ENCODE peak calls at places on chromosomes 1 and 21, in seven cellular contexts. F, U, P, W, X, I and G are unnamed samples.
A peak's percentile ranks its signal among the peaks of the same experiment; 100 is the strongest.

GRCh38 chr1:227185291-227185690 is 133.0 kb downstream of the CDC42BPA start:
- DNase-seq in F (no peak), U (no peak), P (no peak), W (no peak), X (no peak), I (no peak), G (no peak)

GRCh38 chr1:172637522-172637921 is 21.4 kb upstream of the FASLG start:
- DNase-seq in F (peak; percentile 72), U (peak; percentile 97), P (peak; percentile 99), W (no peak), X (no peak), I (no peak), G (no peak)

GRCh38 chr1:88180449-88181108 is 503.5 kb upstream of the PKN2 start:
- DNase-seq in F (peak; percentile 53), U (peak; percentile 52), P (peak; percentile 85), W (peak; percentile 77), X (peak; percentile 47), I (peak; percentile 80), G (peak; percentile 63)

GRCh38 chr1:79617777-79618176 is 611.2 kb upstream of the ADGRL4 start:
- DNase-seq in F (no peak), U (no peak), P (peak; percentile 28), W (no peak), X (no peak), I (no peak), G (peak; percentile 5)

GRCh38 chr21:44006017-44006624 is 6.0 kb upstream of the TRAPPC10 start:
- DNase-seq in F (peak; percentile 69), U (peak; percentile 96), P (peak; percentile 80), W (peak; percentile 58), X (no peak), I (no peak), G (no peak)

GRCh38 chr1:44786138-44786840 is 1.7 kb downstream of the BEST4 start:
- DNase-seq in F (no peak), U (peak; percentile 66), P (peak; percentile 29), W (peak; percentile 80), X (peak; percentile 92), I (no peak), G (peak; percentile 43)

GRCh38 chr21:36070999-36071398 is 1.2 kb downstream of the CBR1 start:
- DNase-seq in F (no peak), U (no peak), P (no peak), W (no peak), X (no peak), I (no peak), G (no peak)

GRCh38 chr1:75724472-75725022 is at the start of gene ACADM:
- DNase-seq in F (peak; percentile 17), U (peak; percentile 57), P (peak; percentile 87), W (peak; percentile 91), X (peak; percentile 89), I (peak; percentile 83), G (peak; percentile 79)

GRCh38 chr1:1434131-1434811 is 1.2 kb upstream of the VWA1 start:
- DNase-seq in F (no peak), U (no peak), P (no peak), W (peak; percentile 71), X (peak; percentile 93), I (no peak), G (no peak)

GRCh38 chr1:242467556-242468145 is 56.8 kb downstream of the PLD5 start:
- DNase-seq in F (peak; percentile 7), U (peak; percentile 48), P (peak; percentile 87), W (peak; percentile 85), X (peak; percentile 72), I (peak; percentile 54), G (peak; percentile 11)

GRCh38 chr1:75615664-75616435 is 4.9 kb upstream of the SLC44A5 start:
- DNase-seq in F (no peak), U (no peak), P (peak; percentile 16), W (peak; percentile 29), X (peak; percentile 81), I (peak; percentile 64), G (no peak)

GRCh38 chr1:79323240-79324025 is 316.9 kb upstream of the ADGRL4 start:
- DNase-seq in F (peak; percentile 98), U (peak; percentile 78), P (peak; percentile 95), W (no peak), X (no peak), I (no peak), G (no peak)

GRCh38 chr21:25862596-25862995 is 127.8 kb downstream of the GABPA start:
- DNase-seq in F (no peak), U (peak; percentile 15), P (peak; percentile 74), W (peak; percentile 34), X (peak; percentile 37), I (no peak), G (peak; percentile 68)

GRCh38 chr1:65791860-65792670 is 630 bp upstream of the PDE4B start:
- DNase-seq in F (no peak), U (peak; percentile 1), P (no peak), W (peak; percentile 17), X (peak; percentile 45), I (peak; percentile 42), G (no peak)

GRCh38 chr1:153360592-153360991 is 2.9 kb downstream of the S100A9 start:
- DNase-seq in F (no peak), U (no peak), P (no peak), W (no peak), X (peak; percentile 18), I (no peak), G (no peak)

GRCh38 chr1:53641481-53642214 is 97.3 kb downstream of the GLIS1 start:
- DNase-seq in F (no peak), U (no peak), P (no peak), W (no peak), X (no peak), I (no peak), G (no peak)

GRCh38 chr1:226691257-226691656 is 47.8 kb downstream of the ITPKB start:
- DNase-seq in F (no peak), U (no peak), P (no peak), W (no peak), X (no peak), I (no peak), G (no peak)

GRCh38 chr1:234912541-234913312 is 215.9 kb downstream of the TOMM20 start:
- DNase-seq in F (no peak), U (no peak), P (no peak), W (no peak), X (peak; percentile 65), I (no peak), G (no peak)

GRCh38 chr1:36123357-36123756 is 1.7 kb downstream of the COL8A2 start:
- DNase-seq in F (no peak), U (no peak), P (no peak), W (no peak), X (peak; percentile 34), I (no peak), G (no peak)

GRCh38 chr1:36125129-36125991 is at the start of gene COL8A2:
- DNase-seq in F (no peak), U (no peak), P (no peak), W (peak; percentile 35), X (peak; percentile 91), I (no peak), G (no peak)

GRCh38 chr1:36122463-36123025 is 2.5 kb downstream of the COL8A2 start:
- DNase-seq in F (no peak), U (no peak), P (no peak), W (no peak), X (peak; percentile 38), I (no peak), G (no peak)

GRCh38 chr1:36126005-36126716 is 1.1 kb upstream of the COL8A2 start:
- DNase-seq in F (no peak), U (no peak), P (no peak), W (no peak), X (no peak), I (no peak), G (no peak)

DNA sequence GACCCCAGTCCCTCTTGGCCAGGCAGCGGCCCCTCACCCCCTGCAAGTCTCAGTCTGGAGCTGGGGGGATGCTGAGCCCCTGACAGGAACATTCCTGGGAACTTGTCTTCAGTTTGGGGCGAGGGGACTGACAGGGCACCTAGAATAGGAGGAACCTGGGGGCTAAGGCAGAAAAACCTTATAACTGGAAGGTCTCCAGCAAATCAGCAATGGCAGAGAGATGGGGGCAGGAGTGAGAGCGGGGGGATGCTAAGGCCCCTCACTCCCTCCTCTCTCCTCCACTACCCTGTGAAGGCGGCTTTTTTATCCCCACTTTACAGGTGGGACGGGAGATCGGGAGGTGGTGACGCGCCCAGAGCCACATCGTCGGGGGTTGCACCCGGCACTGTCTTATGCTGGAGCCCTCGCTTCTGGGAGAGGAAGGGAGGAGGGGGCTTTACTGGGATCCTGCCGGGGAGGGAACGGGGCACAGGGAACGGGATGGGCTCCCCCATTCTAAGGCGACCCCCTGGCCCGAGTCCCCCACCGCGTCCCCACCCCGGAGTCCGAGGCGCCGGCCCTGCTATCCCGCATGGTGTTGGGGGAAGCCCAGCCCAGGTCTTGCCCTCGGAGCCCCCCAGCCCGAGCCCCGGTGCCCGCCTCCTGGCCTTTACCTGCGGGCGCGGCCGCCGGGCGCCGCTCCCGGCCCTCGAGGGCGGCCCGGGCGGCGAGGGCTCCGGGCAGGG is 456 bp downstream of the COL8A2 start:
- DNase-seq in F (no peak), U (no peak), P (no peak), W (no peak), X (peak; percentile 82), I (no peak), G (no peak)
- H3K4me3 ChIP-seq in F (peak overlapping the region; percentile 13), U (no peak overlapping the region), P (no peak overlapping the region), W (peak overlapping the region; percentile 16), X (peak overlapping the region; percentile 41), I (no peak overlapping the region), G (no peak overlapping the region)

DNA sequence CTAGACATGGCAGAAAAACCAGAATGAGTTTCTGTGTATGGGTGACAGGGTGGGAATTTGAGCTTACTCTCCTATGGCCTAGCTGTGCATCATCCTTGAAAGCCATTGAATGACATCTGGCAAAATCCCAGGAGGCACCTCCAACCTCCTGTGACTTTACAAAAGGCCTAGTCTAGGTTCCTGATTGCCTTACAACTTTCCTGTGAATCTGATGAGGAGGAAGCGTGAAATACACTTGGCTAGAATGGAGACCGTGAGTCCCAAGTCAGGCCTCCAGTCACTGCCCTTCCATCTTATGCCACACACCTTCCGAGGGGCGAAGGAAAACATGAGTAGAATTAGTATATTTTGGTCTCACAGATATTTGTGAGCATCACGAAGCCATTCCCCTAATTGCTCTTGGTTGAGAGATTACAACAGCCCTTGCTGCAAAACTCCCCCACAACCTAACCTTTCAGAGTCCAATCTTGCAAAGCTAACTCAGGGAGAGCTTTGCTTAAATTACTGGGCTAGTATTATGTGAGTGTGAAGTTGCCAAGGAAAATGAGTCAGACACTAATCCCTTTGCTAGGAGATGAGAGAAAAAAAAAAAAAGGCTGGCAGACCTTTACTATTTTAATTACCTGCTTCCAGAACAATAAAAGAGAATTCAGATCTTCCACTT is 36.3 kb upstream of the PAXBP1 start:
- DNase-seq in F (peak; percentile 31), U (no peak), P (peak; percentile 25), W (no peak), X (no peak), I (peak; percentile 20), G (no peak)
- H3K4me3 ChIP-seq in F (no peak overlapping the region), U (no peak overlapping the region), P (no peak overlapping the region), W (no peak overlapping the region), X (no peak overlapping the region), I (no peak overlapping the region), G (no peak overlapping the region)

DNA sequence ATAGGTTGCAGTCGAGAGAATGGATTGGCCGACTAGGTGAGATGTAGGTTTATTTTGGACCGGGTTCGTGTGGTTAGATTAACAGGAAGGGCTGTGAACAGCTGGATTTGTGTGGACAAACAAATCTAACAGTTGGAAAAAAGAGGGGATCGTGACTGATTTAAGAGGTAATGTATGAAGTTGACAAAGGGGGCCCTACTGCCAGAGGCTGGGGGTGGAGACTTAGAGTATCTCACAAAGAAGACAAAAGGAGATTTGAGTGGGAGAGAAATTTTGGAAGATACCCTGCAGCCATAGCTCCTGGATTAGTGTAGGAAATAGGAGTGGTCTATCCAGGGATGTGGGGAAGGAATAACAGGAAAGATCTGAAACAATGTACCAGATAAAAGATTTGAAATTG is 38.8 kb upstream of the PLA2G5 start:
- DNase-seq in F (no peak), U (no peak), P (no peak), W (no peak), X (no peak), I (no peak), G (no peak)
- H3K4me3 ChIP-seq in F (no peak overlapping the region), U (no peak overlapping the region), P (no peak overlapping the region), W (peak overlapping the region; percentile 23), X (no peak overlapping the region), I (no peak overlapping the region), G (no peak overlapping the region)

GRCh38 chr1:22799971-22800370 is 89.3 kb downstream of the EPHB2 start:
- DNase-seq in F (no peak), U (no peak), P (no peak), W (no peak), X (no peak), I (no peak), G (no peak)
- H3K4me3 ChIP-seq in F (no peak overlapping the region), U (no peak overlapping the region), P (no peak overlapping the region), W (no peak overlapping the region), X (no peak overlapping the region), I (no peak overlapping the region), G (no peak overlapping the region)